ENCODE peak calls at places on chromosome 15, in six cellular contexts. E, X, R, O, H and Y are unnamed samples.

GRCh38 chr15:90594297-90594696 is 64.6 kb downstream of the CRTC3 start:
- DNase-seq in E (peak; percentile 69), X (peak; percentile 78), R (peak; percentile 88), O (peak; percentile 75), H (no peak), Y (peak; percentile 72)

GRCh38 chr15:101733545-101733944 is 9.3 kb upstream of the TARS3 start:
- DNase-seq in E (no peak), X (no peak), R (no peak), O (no peak), H (no peak), Y (no peak)

GRCh38 chr15:40939909-40940801 is 11.0 kb downstream of the DLL4 start:
- DNase-seq in E (peak; percentile 52), X (no peak), R (peak; percentile 53), O (no peak), H (peak; percentile 40), Y (no peak)

GRCh38 chr15:65561934-65562333 is 31.7 kb downstream of the HACD3 start:
- DNase-seq in E (no peak), X (peak; percentile 44), R (no peak), O (no peak), H (no peak), Y (no peak)

GRCh38 chr15:83571820-83572707 is 81.9 kb upstream of the ADAMTSL3 start:
- DNase-seq in E (no peak), X (peak; percentile 36), R (no peak), O (no peak), H (peak; percentile 18), Y (no peak)

GRCh38 chr15:99466701-99467337 is 99.0 kb upstream of the MEF2A start:
- DNase-seq in E (no peak), X (no peak), R (no peak), O (no peak), H (no peak), Y (no peak)

GRCh38 chr15:74635228-74635627 is 19.6 kb downstream of the CLK3 start:
- DNase-seq in E (peak; percentile 71), X (peak; percentile 76), R (peak; percentile 82), O (peak; percentile 48), H (peak; percentile 50), Y (no peak)

GRCh38 chr15:93617443-93617842 is 528.4 kb upstream of the RGMA start:
- DNase-seq in E (peak; percentile 31), X (no peak), R (no peak), O (no peak), H (no peak), Y (no peak)

GRCh38 chr15:60218256-60218655 is 179.5 kb downstream of the ANXA2 start:
- DNase-seq in E (no peak), X (no peak), R (no peak), O (no peak), H (no peak), Y (no peak)

GRCh38 chr15:33132722-33133345 is 61.7 kb downstream of the FMN1 start:
- DNase-seq in E (no peak), X (peak; percentile 80), R (no peak), O (no peak), H (peak; percentile 57), Y (no peak)

GRCh38 chr15:30905821-30906220 is 2.1 kb downstream of the FAN1 start:
- DNase-seq in E (no peak), X (peak; percentile 46), R (no peak), O (no peak), H (no peak), Y (no peak)

GRCh38 chr15:101429646-101430045 is 59.9 kb downstream of the PCSK6 start:
- DNase-seq in E (no peak), X (no peak), R (no peak), O (no peak), H (no peak), Y (no peak)

GRCh38 chr15:62412634-62413033 is 247.5 kb upstream of the C2CD4B start:
- DNase-seq in E (no peak), X (no peak), R (no peak), O (no peak), H (no peak), Y (no peak)

GRCh38 chr15:98658831-98659699 is 10.7 kb downstream of the IGF1R start:
- DNase-seq in E (no peak), X (peak; percentile 70), R (no peak), O (no peak), H (peak; percentile 51), Y (peak; percentile 23)

GRCh38 chr15:67146214-67146613 is 80.8 kb downstream of the SMAD3 start:
- DNase-seq in E (peak; percentile 71), X (no peak), R (no peak), O (no peak), H (peak; percentile 44), Y (no peak)

GRCh38 chr15:69056365-69056764 is 41.9 kb downstream of the NOX5 start:
- DNase-seq in E (no peak), X (peak; percentile 52), R (no peak), O (no peak), H (no peak), Y (no peak)

GRCh38 chr15:38690737-38691332 is 126.2 kb upstream of the RASGRP1 start:
- DNase-seq in E (peak; percentile 28), X (peak; percentile 72), R (peak; percentile 87), O (no peak), H (peak; percentile 75), Y (peak; percentile 2)

GRCh38 chr15:72155635-72156616 is 37.7 kb downstream of the SENP8 start:
- DNase-seq in E (peak; percentile 87), X (peak; percentile 84), R (peak; percentile 86), O (peak; percentile 47), H (peak; percentile 88), Y (peak; percentile 58)

GRCh38 chr15:62323353-62323752 is 158.3 kb upstream of the C2CD4B start:
- DNase-seq in E (no peak), X (no peak), R (no peak), O (no peak), H (no peak), Y (no peak)

GRCh38 chr15:81372571-81372970 is 1.4 kb downstream of the TMC3 start:
- DNase-seq in E (no peak), X (no peak), R (no peak), O (no peak), H (peak; percentile 11), Y (no peak)

GRCh38 chr15:60589253-60589652 is 110.3 kb upstream of the ICE2 start:
- DNase-seq in E (no peak), X (peak; percentile 5), R (no peak), O (no peak), H (no peak), Y (no peak)

GRCh38 chr15:70741677-70742293 is 21.6 kb downstream of the UACA start:
- DNase-seq in E (no peak), X (peak; percentile 47), R (no peak), O (no peak), H (no peak), Y (no peak)

GRCh38 chr15:37536967-37537624 is 397.3 kb upstream of the TMCO5A start:
- DNase-seq in E (no peak), X (peak; percentile 70), R (no peak), O (no peak), H (no peak), Y (no peak)

GRCh38 chr15:81633889-81634288 is 259.9 kb upstream of the TMC3 start:
- DNase-seq in E (no peak), X (no peak), R (no peak), O (no peak), H (no peak), Y (no peak)

GRCh38 chr15:81052046-81052445 is 51.3 kb downstream of the TLNRD1 start:
- DNase-seq in E (no peak), X (no peak), R (no peak), O (peak; percentile 31), H (no peak), Y (no peak)

GRCh38 chr15:52493968-52494367 is 34.7 kb downstream of the MYO5A start:
- DNase-seq in E (no peak), X (peak; percentile 15), R (no peak), O (no peak), H (no peak), Y (no peak)

GRCh38 chr15:29312387-29312786 is 42.8 kb upstream of the NSMCE3 start:
- DNase-seq in E (no peak), X (peak; percentile 65), R (no peak), O (peak; percentile 43), H (no peak), Y (no peak)

GRCh38 chr15:42035362-42035761 is 14.5 kb upstream of the PLA2G4E start:
- DNase-seq in E (no peak), X (peak; percentile 87), R (no peak), O (no peak), H (no peak), Y (no peak)

GRCh38 chr15:29345549-29346525 is 76.2 kb upstream of the NSMCE3 start:
- DNase-seq in E (no peak), X (no peak), R (no peak), O (no peak), H (peak; percentile 36), Y (no peak)

GRCh38 chr15:89954541-89954940 is 41.8 kb upstream of the ARPIN start:
- DNase-seq in E (no peak), X (no peak), R (no peak), O (no peak), H (no peak), Y (no peak)

GRCh38 chr15:54312528-54312927 is 334.3 kb downstream of the UNC13C start:
- DNase-seq in E (no peak), X (no peak), R (no peak), O (no peak), H (no peak), Y (no peak)

GRCh38 chr15:64163662-64164362 is 990 bp upstream of the PPIB start:
- DNase-seq in E (peak; percentile 53), X (peak; percentile 59), R (no peak), O (no peak), H (no peak), Y (no peak)

GRCh38 chr15:92082217-92082843 is 228.8 kb downstream of the SLCO3A1 start:
- DNase-seq in E (peak; percentile 71), X (peak; percentile 70), R (peak; percentile 64), O (no peak), H (peak; percentile 89), Y (peak; percentile 37)

GRCh38 chr15:75650908-75651809 is 3.4 kb downstream of the SNX33 start:
- DNase-seq in E (peak; percentile 72), X (peak; percentile 54), R (no peak), O (no peak), H (no peak), Y (no peak)

GRCh38 chr15:52567886-52568568 is 803 bp downstream of the ARPP19 start:
- DNase-seq in E (no peak), X (peak; percentile 77), R (peak; percentile 57), O (no peak), H (no peak), Y (peak; percentile 26)